ENCODE peak calls at places on chromosomes 2 and 18, in ten cellular contexts. P is epithelial cell of proximal tubule; M is K562; K is Caco-2; D is sigmoid colon; U is foreskin fibroblast; F is CD4-positive, alpha-beta memory T cell; I is HAP-1; B is astrocyte of the spinal cord; V is HCEC 1CT. T is an unnamed sample.

GRCh38 chr2:191566347-191566746 is 111.6 kb upstream of the NABP1 start:
- DNase-seq in P (no peak), M (peak), K (peak), D (no peak), U (peak), F (peak), I (peak), B (peak), V (peak), T (peak)

GRCh38 chr2:119598576-119598975 is 54.3 kb downstream of the CFAP221 start:
- DNase-seq in P (peak), M (no peak), K (no peak), D (no peak), U (no peak), F (no peak), I (no peak), B (no peak), V (no peak), T (no peak)

GRCh38 chr2:100822587-100823248 is 2.8 kb downstream of the NPAS2 start:
- DNase-seq in P (no peak), M (no peak), K (no peak), D (no peak), U (peak), F (no peak), I (no peak), B (peak), V (peak), T (no peak)

GRCh38 chr2:190891370-190891769 is 10.7 kb downstream of the GLS start:
- DNase-seq in P (no peak), M (no peak), K (no peak), D (no peak), U (no peak), F (no peak), I (no peak), B (no peak), V (no peak), T (no peak)

GRCh38 chr2:13255485-13255884 is 538.7 kb downstream of the TRIB2 start:
- DNase-seq in P (no peak), M (no peak), K (no peak), D (no peak), U (no peak), F (no peak), I (no peak), B (no peak), V (no peak), T (no peak)

GRCh38 chr2:176088048-176088936 is 4.2 kb upstream of the HOXD13 start:
- DNase-seq in P (no peak), M (peak), K (no peak), D (no peak), U (peak), F (no peak), I (peak), B (peak), V (peak), T (no peak)

GRCh38 chr2:44953686-44953976 is 12.1 kb downstream of the SIX3 start:
- DNase-seq in P (no peak), M (no peak), K (no peak), D (no peak), U (no peak), F (no peak), I (no peak), B (no peak), V (no peak), T (no peak)

GRCh38 chr2:231383701-231384435 is 11.6 kb upstream of the B3GNT7 start:
- DNase-seq in P (no peak), M (no peak), K (no peak), D (no peak), U (no peak), F (no peak), I (no peak), B (no peak), V (no peak), T (no peak)

GRCh38 chr2:208142255-208142924 is 3.6 kb downstream of the CRYGB start:
- DNase-seq in P (no peak), M (no peak), K (no peak), D (no peak), U (peak), F (no peak), I (no peak), B (peak), V (no peak), T (no peak)

GRCh38 chr18:11308499-11308898 is 159.1 kb upstream of the PIEZO2 start:
- DNase-seq in P (no peak), M (no peak), K (no peak), D (no peak), U (no peak), F (no peak), I (no peak), B (peak), V (no peak), T (peak)

GRCh38 chr2:74497777-74498499 is 1.5 kb downstream of the LBX2 start:
- DNase-seq in P (no peak), M (no peak), K (peak), D (no peak), U (no peak), F (no peak), I (no peak), B (no peak), V (no peak), T (no peak)

GRCh38 chr18:74234326-74235171 is 57.2 kb downstream of the CYB5A start:
- DNase-seq in P (peak), M (no peak), K (peak), D (peak), U (peak), F (no peak), I (no peak), B (peak), V (peak), T (no peak)

GRCh38 chr2:125424386-125424785 is 1231.6 kb upstream of the GYPC start:
- DNase-seq in P (no peak), M (no peak), K (no peak), D (no peak), U (no peak), F (no peak), I (no peak), B (no peak), V (no peak), T (no peak)

GRCh38 chr2:26940001-26940400 is 30.4 kb upstream of the MAPRE3 start:
- DNase-seq in P (no peak), M (no peak), K (no peak), D (no peak), U (no peak), F (no peak), I (no peak), B (no peak), V (no peak), T (no peak)

GRCh38 chr2:98795535-98795902 is 64.6 kb upstream of the MGAT4A start:
- DNase-seq in P (no peak), M (no peak), K (no peak), D (no peak), U (no peak), F (no peak), I (no peak), B (no peak), V (no peak), T (no peak)

GRCh38 chr2:30656079-30656478 is 151.2 kb downstream of the CAPN13 start:
- DNase-seq in P (no peak), M (no peak), K (no peak), D (no peak), U (no peak), F (no peak), I (no peak), B (peak), V (peak), T (no peak)

GRCh38 chr18:40382191-40382590 is 1572.8 kb upstream of the PIK3C3 start:
- DNase-seq in P (no peak), M (no peak), K (no peak), D (no peak), U (peak), F (no peak), I (no peak), B (no peak), V (no peak), T (no peak)

GRCh38 chr2:65749549-65749948 is 317.1 kb upstream of the SPRED2 start:
- DNase-seq in P (peak), M (no peak), K (no peak), D (no peak), U (peak), F (no peak), I (no peak), B (peak), V (peak), T (no peak)

GRCh38 chr2:103401621-103402020 is 639.8 kb downstream of the TMEM182 start:
- DNase-seq in P (peak), M (peak), K (peak), D (no peak), U (no peak), F (no peak), I (no peak), B (peak), V (no peak), T (no peak)

GRCh38 chr2:70089220-70089945 is 2.1 kb downstream of the PCBP1 start:
- DNase-seq in P (no peak), M (peak), K (no peak), D (peak), U (no peak), F (no peak), I (peak), B (peak), V (no peak), T (no peak)

GRCh38 chr18:43303376-43303775 is 26.1 kb upstream of the SYT4 start:
- DNase-seq in P (no peak), M (no peak), K (no peak), D (no peak), U (no peak), F (no peak), I (no peak), B (no peak), V (peak), T (no peak)

GRCh38 chr2:176413786-176414185 is 144.5 kb downstream of the MTX2 start:
- DNase-seq in P (no peak), M (no peak), K (no peak), D (no peak), U (no peak), F (no peak), I (no peak), B (no peak), V (no peak), T (no peak)

GRCh38 chr18:44679056-44679911 is 1.4 kb upstream of the SETBP1 start:
- DNase-seq in P (no peak), M (peak), K (peak), D (peak), U (peak), F (peak), I (peak), B (peak), V (peak), T (no peak)

GRCh38 chr2:174949988-174950687 is 55.0 kb downstream of the CHN1 start:
- DNase-seq in P (no peak), M (no peak), K (no peak), D (no peak), U (no peak), F (no peak), I (no peak), B (no peak), V (no peak), T (no peak)

GRCh38 chr2:29323961-29324360 is 208.7 kb downstream of the CLIP4 start:
- DNase-seq in P (no peak), M (no peak), K (no peak), D (no peak), U (no peak), F (no peak), I (no peak), B (peak), V (peak), T (no peak)

GRCh38 chr18:61323951-61324350 is 9.3 kb upstream of the CDH20 start:
- DNase-seq in P (no peak), M (no peak), K (no peak), D (no peak), U (no peak), F (no peak), I (no peak), B (no peak), V (no peak), T (no peak)

GRCh38 chr2:226354434-226354833 is 445.2 kb downstream of the IRS1 start:
- DNase-seq in P (no peak), M (no peak), K (no peak), D (no peak), U (no peak), F (no peak), I (no peak), B (peak), V (no peak), T (no peak)

GRCh38 chr2:20747317-20747716 is 75.6 kb downstream of the LDAH start:
- DNase-seq in P (no peak), M (peak), K (no peak), D (no peak), U (no peak), F (no peak), I (no peak), B (no peak), V (no peak), T (no peak)

GRCh38 chr2:231464576-231465540 is 574 bp upstream of the NCL start:
- DNase-seq in P (no peak), M (peak), K (peak), D (no peak), U (no peak), F (peak), I (peak), B (no peak), V (no peak), T (no peak)

GRCh38 chr2:31137211-31138036 is 816 bp downstream of the GALNT14 start:
- DNase-seq in P (no peak), M (no peak), K (no peak), D (no peak), U (no peak), F (no peak), I (no peak), B (peak), V (no peak), T (no peak)